ENCODE peak calls at places on chromosomes 4 and X, in five cellular contexts. F is nephron progenitor cell; X is EL; Z is natural killer cell treated with Interleukin-12 subunit alpha and Interleukin-12 subunit beta and Interleukin-15 and Interleukin-18, amount 100 ng/mL, for 72 hours; C is DMS153. A is an unnamed sample.
A peak's percentile ranks its signal among the peaks of the same experiment; 100 is the strongest.

GRCh38 chr4:165208322-165208652 is 926 bp downstream of the KLHL2 start:
- DNase-seq in C (no peak), F (no peak), X (no peak), Z (no peak), A (no peak)

GRCh38 chrX:79524642-79525041 is 157.5 kb upstream of the ITM2A start:
- DNase-seq in X (no peak), F (no peak), Z (no peak), C (no peak), A (no peak)

GRCh38 chr4:7344650-7345049 is 90.1 kb downstream of the PSAPL1 start:
- DNase-seq in Z (no peak), F (no peak), X (no peak), C (no peak), A (no peak)

GRCh38 chr4:49217492-49217891 is 231.4 kb downstream of the CWH43 start:
- DNase-seq in X (no peak), Z (no peak), C (no peak), F (no peak), A (no peak)

GRCh38 chr4:76681996-76682395 is 215.9 kb downstream of the SOWAHB start:
- DNase-seq in Z (no peak), C (no peak), F (no peak), X (no peak), A (no peak)

GRCh38 chr4:186216465-186217024 is 10.8 kb upstream of the KLKB1 start:
- DNase-seq in C (no peak), Z (no peak), X (peak; percentile 4), F (no peak), A (no peak)

GRCh38 chr4:4606321-4606720 is 64.5 kb upstream of the STX18 start:
- DNase-seq in F (no peak), C (no peak), Z (no peak), X (peak; percentile 35), A (no peak)

GRCh38 chrX:39212456-39212855 is 411.2 kb downstream of the MID1IP1 start:
- DNase-seq in X (no peak), Z (no peak), F (no peak), C (no peak), A (no peak)

GRCh38 chr4:105147226-105148151 is 813 bp downstream of the TET2 start:
- DNase-seq in F (peak; percentile 52), Z (no peak), C (no peak), X (peak; percentile 37), A (no peak)

GRCh38 chr4:87570290-87570689 is 38.0 kb upstream of the DSPP start:
- DNase-seq in F (no peak), C (no peak), Z (no peak), X (no peak), A (no peak)

GRCh38 chr4:51862199-51862598 is 19.2 kb downstream of the DCUN1D4 start:
- DNase-seq in X (no peak), Z (no peak), C (no peak), F (no peak), A (no peak)

GRCh38 chr4:122783301-122784215 is 43.1 kb upstream of the FGF2 start:
- DNase-seq in F (peak; percentile 14), Z (no peak), C (no peak), X (peak; percentile 99), A (no peak)

GRCh38 chrX:123504047-123504446 is 228.8 kb downstream of the THOC2 start:
- DNase-seq in X (peak; percentile 48), Z (no peak), C (no peak), F (no peak), A (no peak)

GRCh38 chr4:164700471-164700870 is 53.5 kb upstream of the SMIM31 start:
- DNase-seq in C (no peak), X (no peak), Z (no peak), F (peak; percentile 48), A (no peak)

GRCh38 chr4:140162596-140162995 is 8.6 kb upstream of the MAML3 start:
- DNase-seq in F (no peak), X (no peak), Z (no peak), C (no peak), A (no peak)

GRCh38 chrX:40109288-40110008 is 11.7 kb upstream of the BCOR start:
- DNase-seq in X (peak; percentile 63), C (no peak), Z (no peak), F (peak; percentile 65), A (peak; percentile 56)

GRCh38 chr4:104571341-104571740 is 76.6 kb upstream of the CXXC4 start:
- DNase-seq in C (no peak), Z (no peak), X (no peak), F (no peak), A (no peak)

GRCh38 chrX:48957827-48958634 is 624 bp upstream of the OTUD5 start:
- DNase-seq in F (peak; percentile 88), X (peak; percentile 96), Z (peak; percentile 95), C (peak; percentile 90), A (peak; percentile 94)

GRCh38 chrX:119654112-119654531 is 38.8 kb downstream of the SEPTIN6 start:
- DNase-seq in Z (no peak), X (no peak), C (no peak), F (peak; percentile 34), A (no peak)

GRCh38 chr4:92714640-92715039 is 410.9 kb downstream of the GRID2 start:
- DNase-seq in X (no peak), C (no peak), F (no peak), Z (no peak), A (no peak)

GRCh38 chr4:103718993-103719319 is 829 bp downstream of the TACR3 start:
- DNase-seq in X (peak; percentile 0), F (peak; percentile 4), C (no peak), Z (no peak), A (no peak)

A was measured in NCI-H2029.